ENCODE peak calls at places on chromosomes 4 and X, in six cellular contexts. One of them, this sample, is unnamed.

GRCh38 chrX:77548751-77549150 is 101.6 kb downstream of the FGF16 start:
- DNase-seq in neural crest cell: no peak
- DNase-seq in endothelial cell of umbilical vein: no peak
- DNase-seq in right atrium auricular region: no peak
- DNase-seq in colonic mucosa: no peak
- DNase-seq in GM12864: no peak
- DNase-seq in this sample: no peak

GRCh38 chrX:71439898-71440297 is 73.7 kb downstream of the TAF1 start:
- DNase-seq in GM12864: no peak
- DNase-seq in right atrium auricular region: no peak
- DNase-seq in neural crest cell: no peak
- DNase-seq in endothelial cell of umbilical vein: no peak
- DNase-seq in colonic mucosa: no peak
- DNase-seq in this sample: no peak

GRCh38 chrX:153687121-153688039 is at the start of gene SLC6A8:
- DNase-seq in colonic mucosa: peak
- DNase-seq in right atrium auricular region: peak
- DNase-seq in endothelial cell of umbilical vein: peak
- DNase-seq in neural crest cell: peak
- DNase-seq in GM12864: no peak
- DNase-seq in this sample: peak

GRCh38 chrX:100625985-100626491 is 10.6 kb downstream of the TSPAN6 start:
- DNase-seq in neural crest cell: no peak
- DNase-seq in right atrium auricular region: no peak
- DNase-seq in colonic mucosa: no peak
- DNase-seq in GM12864: peak
- DNase-seq in endothelial cell of umbilical vein: no peak
- DNase-seq in this sample: peak

GRCh38 chr4:1376841-1377605 is 29.2 kb downstream of the NKX1-1 start:
- DNase-seq in endothelial cell of umbilical vein: no peak
- DNase-seq in colonic mucosa: no peak
- DNase-seq in GM12864: no peak
- DNase-seq in neural crest cell: no peak
- DNase-seq in right atrium auricular region: no peak
- DNase-seq in this sample: no peak

GRCh38 chr4:123017636-123018390 is 95.4 kb upstream of the NUDT6 start:
- DNase-seq in neural crest cell: no peak
- DNase-seq in GM12864: no peak
- DNase-seq in right atrium auricular region: no peak
- DNase-seq in colonic mucosa: no peak
- DNase-seq in endothelial cell of umbilical vein: peak
- DNase-seq in this sample: no peak

GRCh38 chr4:125951275-125951887 is 636.6 kb downstream of the FAT4 start:
- DNase-seq in colonic mucosa: no peak
- DNase-seq in right atrium auricular region: no peak
- DNase-seq in GM12864: no peak
- DNase-seq in neural crest cell: no peak
- DNase-seq in endothelial cell of umbilical vein: no peak
- DNase-seq in this sample: no peak

GRCh38 chrX:149453911-149454820 is 50.9 kb downstream of the IDS start:
- DNase-seq in endothelial cell of umbilical vein: no peak
- DNase-seq in right atrium auricular region: no peak
- DNase-seq in GM12864: no peak
- DNase-seq in neural crest cell: no peak
- DNase-seq in colonic mucosa: no peak
- DNase-seq in this sample: no peak

GRCh38 chrX:123153846-123154335 is 30.2 kb upstream of the GRIA3 start:
- DNase-seq in neural crest cell: no peak
- DNase-seq in colonic mucosa: no peak
- DNase-seq in GM12864: no peak
- DNase-seq in right atrium auricular region: no peak
- DNase-seq in endothelial cell of umbilical vein: no peak
- DNase-seq in this sample: no peak

GRCh38 chrX:127570276-127570675 is 481.9 kb downstream of the ACTRT1 start:
- DNase-seq in GM12864: no peak
- DNase-seq in colonic mucosa: no peak
- DNase-seq in neural crest cell: no peak
- DNase-seq in endothelial cell of umbilical vein: no peak
- DNase-seq in right atrium auricular region: no peak
- DNase-seq in this sample: no peak

GRCh38 chr4:172709376-172709775 is 459.2 kb upstream of the GALNT7 start:
- DNase-seq in right atrium auricular region: no peak
- DNase-seq in neural crest cell: no peak
- DNase-seq in colonic mucosa: no peak
- DNase-seq in GM12864: no peak
- DNase-seq in endothelial cell of umbilical vein: no peak
- DNase-seq in this sample: no peak

GRCh38 chr4:61922766-61923165 is 722.6 kb downstream of the ADGRL3 start:
- DNase-seq in neural crest cell: no peak
- DNase-seq in colonic mucosa: no peak
- DNase-seq in GM12864: no peak
- DNase-seq in endothelial cell of umbilical vein: no peak
- DNase-seq in right atrium auricular region: no peak
- DNase-seq in this sample: no peak

GRCh38 chrX:56766554-56767412 is 37.7 kb downstream of the NBDY start:
- DNase-seq in right atrium auricular region: peak
- DNase-seq in GM12864: no peak
- DNase-seq in endothelial cell of umbilical vein: no peak
- DNase-seq in neural crest cell: no peak
- DNase-seq in colonic mucosa: peak
- DNase-seq in this sample: no peak
- TF ChIP-seq CTCF in right atrium auricular region: no peak
- TF ChIP-seq CTCF in GM12864: no peak
- TF ChIP-seq CTCF in endothelial cell of umbilical vein: no peak
- TF ChIP-seq CTCF in neural crest cell: no peak
- TF ChIP-seq CTCF in colonic mucosa: no peak
- TF ChIP-seq CTCF in this sample: no peak

DNA sequence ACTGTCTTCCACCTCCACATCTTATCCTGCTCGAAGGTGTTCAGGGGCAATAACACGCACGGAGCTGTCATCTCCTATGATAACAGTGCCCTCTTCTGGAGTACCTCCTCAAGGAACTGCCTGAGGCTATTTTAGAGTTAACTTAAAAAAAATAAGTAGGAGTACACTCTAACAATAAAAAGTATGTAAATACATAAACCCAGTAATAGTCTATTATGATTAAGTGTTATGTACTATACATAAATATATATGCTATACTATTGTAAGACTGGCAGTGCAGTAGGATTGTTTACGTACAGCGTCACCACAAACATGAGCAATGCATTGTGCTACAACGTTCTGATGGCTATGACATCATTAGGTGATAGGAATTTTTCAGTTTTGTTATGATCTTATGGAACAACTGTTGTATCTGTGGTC is 34.5 kb upstream of the TLR2 start:
- DNase-seq in endothelial cell of umbilical vein: peak
- DNase-seq in colonic mucosa: no peak
- DNase-seq in neural crest cell: no peak
- DNase-seq in right atrium auricular region: no peak
- DNase-seq in GM12864: no peak
- DNase-seq in this sample: no peak
- TF ChIP-seq CTCF in endothelial cell of umbilical vein: no peak
- TF ChIP-seq CTCF in colonic mucosa: no peak
- TF ChIP-seq CTCF in neural crest cell: peak
- TF ChIP-seq CTCF in right atrium auricular region: peak
- TF ChIP-seq CTCF in GM12864: peak
- TF ChIP-seq CTCF in this sample: no peak

GRCh38 chrX:8657883-8658282 is 74.1 kb downstream of the ANOS1 start:
- DNase-seq in colonic mucosa: no peak
- DNase-seq in neural crest cell: no peak
- DNase-seq in right atrium auricular region: no peak
- DNase-seq in endothelial cell of umbilical vein: no peak
- DNase-seq in GM12864: no peak
- DNase-seq in this sample: no peak

GRCh38 chrX:8668797-8669196 is 63.1 kb downstream of the ANOS1 start:
- DNase-seq in neural crest cell: no peak
- DNase-seq in colonic mucosa: no peak
- DNase-seq in right atrium auricular region: no peak
- DNase-seq in GM12864: no peak
- DNase-seq in endothelial cell of umbilical vein: peak
- DNase-seq in this sample: no peak

GRCh38 chrX:8663325-8663724 is 68.6 kb downstream of the ANOS1 start:
- DNase-seq in right atrium auricular region: no peak
- DNase-seq in colonic mucosa: no peak
- DNase-seq in GM12864: no peak
- DNase-seq in endothelial cell of umbilical vein: peak
- DNase-seq in neural crest cell: no peak
- DNase-seq in this sample: no peak
- TF ChIP-seq CTCF in right atrium auricular region: no peak
- TF ChIP-seq CTCF in colonic mucosa: no peak
- TF ChIP-seq CTCF in GM12864: no peak
- TF ChIP-seq CTCF in endothelial cell of umbilical vein: no peak
- TF ChIP-seq CTCF in neural crest cell: no peak
- TF ChIP-seq CTCF in this sample: no peak

DNA sequence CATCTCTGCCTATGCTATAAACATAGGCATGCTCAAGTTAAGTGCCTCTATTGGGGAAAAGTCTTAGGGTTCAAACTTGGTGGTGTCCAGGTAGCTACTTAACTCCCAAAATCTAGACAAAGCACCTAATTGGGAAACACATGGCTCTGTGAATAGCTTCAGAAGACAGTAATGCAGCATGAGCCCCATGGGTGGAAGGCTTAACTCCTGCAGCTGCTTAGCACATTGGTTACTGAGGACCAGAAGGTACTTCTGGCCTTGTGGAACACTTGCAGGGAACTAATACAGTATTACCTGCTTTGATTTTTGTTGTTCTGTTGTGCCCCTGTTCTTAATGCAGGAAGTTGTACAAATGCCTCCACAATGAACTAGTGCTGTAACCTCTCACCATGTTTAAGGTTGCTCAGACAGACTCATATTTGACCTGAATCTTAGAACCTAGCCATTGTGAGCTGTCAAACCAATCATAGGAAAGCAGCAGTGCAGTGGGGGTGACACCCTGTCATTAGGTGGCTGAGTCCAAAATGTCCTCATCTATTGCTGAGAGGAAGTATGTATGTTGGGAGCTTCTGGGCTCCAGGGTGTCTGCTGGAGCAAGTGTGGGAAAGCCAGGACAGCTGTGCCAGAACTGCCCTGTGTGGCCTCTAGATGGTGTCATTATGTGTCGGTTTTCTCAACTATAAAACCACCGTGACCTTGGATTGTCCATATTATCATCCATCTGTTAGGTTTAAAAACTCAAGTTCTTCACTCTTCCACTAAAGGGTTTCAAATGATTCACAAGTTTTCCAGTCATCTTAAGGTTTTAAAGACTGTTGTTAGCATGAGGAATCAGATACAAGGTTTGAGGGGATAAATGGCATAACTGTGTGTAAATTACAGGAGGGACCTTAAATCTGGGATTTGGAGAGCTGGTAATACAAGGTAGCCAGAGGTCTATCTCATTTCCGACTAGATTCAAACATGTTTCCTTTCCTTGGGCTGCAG is 69.9 kb upstream of the WDR1 start:
- DNase-seq in colonic mucosa: no peak
- DNase-seq in endothelial cell of umbilical vein: no peak
- DNase-seq in neural crest cell: no peak
- DNase-seq in GM12864: no peak
- DNase-seq in right atrium auricular region: no peak
- DNase-seq in this sample: no peak
- TF ChIP-seq CTCF in colonic mucosa: no peak
- TF ChIP-seq CTCF in endothelial cell of umbilical vein: no peak
- TF ChIP-seq CTCF in neural crest cell: no peak
- TF ChIP-seq CTCF in GM12864: peak
- TF ChIP-seq CTCF in right atrium auricular region: peak
- TF ChIP-seq CTCF in this sample: no peak

DNA sequence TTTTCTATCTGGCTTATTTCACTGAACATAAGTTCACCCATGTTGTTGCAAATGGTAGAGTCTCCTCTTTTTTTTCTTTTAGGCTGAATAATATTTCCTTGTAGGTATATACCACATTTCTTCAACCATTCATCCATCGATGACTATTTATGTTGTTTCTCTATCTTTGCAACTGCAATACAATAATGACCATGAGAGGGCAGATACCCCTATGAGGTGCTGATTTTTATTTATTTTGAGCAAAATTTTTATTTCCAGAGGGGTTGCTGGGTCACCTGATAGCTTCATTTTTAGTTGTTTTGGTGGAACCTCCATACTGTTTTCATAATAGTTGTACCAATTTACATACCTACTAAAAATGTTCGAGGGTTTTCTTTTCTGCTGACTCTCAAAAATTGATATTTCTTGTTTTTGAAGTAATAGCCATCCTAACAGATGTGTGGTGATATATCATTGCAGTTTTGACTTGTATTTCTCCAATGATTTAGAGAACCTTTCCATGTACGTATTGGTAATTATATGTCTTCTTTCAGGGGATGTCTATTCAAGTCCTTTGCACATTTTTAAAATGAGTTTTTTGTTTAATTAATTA is 1697.0 kb downstream of the PCDH7 start:
- DNase-seq in neural crest cell: no peak
- DNase-seq in endothelial cell of umbilical vein: no peak
- DNase-seq in right atrium auricular region: no peak
- DNase-seq in GM12864: no peak
- DNase-seq in colonic mucosa: no peak
- DNase-seq in this sample: no peak
- TF ChIP-seq CTCF in neural crest cell: peak
- TF ChIP-seq CTCF in endothelial cell of umbilical vein: no peak
- TF ChIP-seq CTCF in right atrium auricular region: no peak
- TF ChIP-seq CTCF in GM12864: no peak
- TF ChIP-seq CTCF in colonic mucosa: no peak
- TF ChIP-seq CTCF in this sample: no peak